ENCODE peak calls at places on chromosomes 2 and 18, in nine cellular contexts. V is H54; L is astrocyte of the hippocampus; K is stimulated activated CD4-positive, alpha-beta T cell treated with anti-CD3 and anti-CD28 coated beads, Interleukin-4, amount 100 ng/mL, for 4 hours; G is chondrocyte; X is NCI-H1436; U is NCI-H446 treated with DMSO at 0.1 percent for 48 hours; T is skeletal muscle cell; E is esophagus muscularis mucosa. B is an unnamed sample.

GRCh38 chr2:238640486-238640885 is 207.4 kb upstream of the TWIST2 start:
- DNase-seq in V (no peak), L (no peak), K (no peak), G (no peak), X (no peak), U (no peak), T (no peak), E (peak), B (no peak)

GRCh38 chr18:23994361-23994902 is 20.1 kb upstream of the TTC39C start:
- DNase-seq in V (peak), L (peak), K (no peak), G (no peak), X (peak), U (no peak), T (peak), E (no peak), B (peak)

GRCh38 chr2:12827721-12828120 is 111.0 kb downstream of the TRIB2 start:
- DNase-seq in V (no peak), L (no peak), K (no peak), G (no peak), X (no peak), U (no peak), T (no peak), E (no peak), B (no peak)

GRCh38 chr18:709771-710170 is 2.7 kb downstream of the ENOSF1 start:
- DNase-seq in V (no peak), L (no peak), K (no peak), G (no peak), X (no peak), U (no peak), T (no peak), E (no peak), B (no peak)

GRCh38 chr2:191436368-191437055 is 191.3 kb downstream of the MYO1B start:
- DNase-seq in V (no peak), L (no peak), K (no peak), G (no peak), X (no peak), U (no peak), T (no peak), E (no peak), B (no peak)

GRCh38 chr2:11145350-11145749 is 9.9 kb upstream of the SLC66A3 start:
- DNase-seq in V (no peak), L (no peak), K (no peak), G (no peak), X (no peak), U (no peak), T (no peak), E (no peak), B (no peak)

GRCh38 chr18:3544537-3544936 is 94.6 kb downstream of the TGIF1 start:
- DNase-seq in V (no peak), L (no peak), K (no peak), G (no peak), X (no peak), U (no peak), T (no peak), E (no peak), B (no peak)

GRCh38 chr2:119810039-119810630 is 50.4 kb downstream of the PTPN4 start:
- DNase-seq in V (no peak), L (no peak), K (no peak), G (no peak), X (no peak), U (no peak), T (no peak), E (no peak), B (peak)

GRCh38 chr2:96860065-96861029 is 2.5 kb upstream of the ANKRD39 start:
- DNase-seq in V (no peak), L (no peak), K (peak), G (no peak), X (no peak), U (no peak), T (no peak), E (no peak), B (peak)

GRCh38 chr18:62339106-62339988 is 14.2 kb downstream of the TNFRSF11A start:
- DNase-seq in V (peak), L (peak), K (no peak), G (no peak), X (no peak), U (no peak), T (peak), E (no peak), B (no peak)

GRCh38 chr2:126778561-126779285 is 120.0 kb upstream of the TEX51 start:
- DNase-seq in V (no peak), L (no peak), K (no peak), G (no peak), X (no peak), U (no peak), T (no peak), E (no peak), B (no peak)

GRCh38 chr2:231671617-231672350 is 36.5 kb upstream of the PTMA start:
- DNase-seq in V (no peak), L (no peak), K (no peak), G (no peak), X (no peak), U (no peak), T (no peak), E (no peak), B (peak)

GRCh38 chr2:120740375-120740764 is 4.7 kb downstream of the GLI2 start:
- DNase-seq in V (no peak), L (no peak), K (no peak), G (no peak), X (no peak), U (no peak), T (no peak), E (no peak), B (no peak)

GRCh38 chr18:12346240-12346565 is 30.8 kb downstream of the AFG3L2 start:
- DNase-seq in V (no peak), L (no peak), K (no peak), G (no peak), X (no peak), U (no peak), T (no peak), E (no peak), B (no peak)

GRCh38 chr2:46697830-46698323 is 217.7 kb downstream of the MCFD2 start:
- DNase-seq in V (no peak), L (no peak), K (no peak), G (no peak), X (no peak), U (no peak), T (no peak), E (no peak), B (no peak)

GRCh38 chr2:89763581-89764485 is 1072.4 kb downstream of the RPIA start:
- DNase-seq in V (no peak), L (no peak), K (no peak), G (peak), X (no peak), U (no peak), T (no peak), E (no peak), B (peak)

GRCh38 chr18:2538844-2539243 is 32.5 kb downstream of the METTL4 start:
- DNase-seq in V (no peak), L (no peak), K (no peak), G (no peak), X (no peak), U (no peak), T (no peak), E (no peak), B (no peak)

GRCh38 chr2:225429718-225430117 is 30.2 kb downstream of the NYAP2 start:
- DNase-seq in V (no peak), L (peak), K (no peak), G (no peak), X (peak), U (peak), T (no peak), E (no peak), B (no peak)

GRCh38 chr2:111050701-111051376 is 69.9 kb upstream of the BCL2L11 start:
- DNase-seq in V (no peak), L (no peak), K (no peak), G (no peak), X (no peak), U (no peak), T (no peak), E (peak), B (peak)

GRCh38 chr2:101330253-101330921 is 21.9 kb upstream of the RNF149 start:
- DNase-seq in V (no peak), L (peak), K (peak), G (no peak), X (no peak), U (no peak), T (no peak), E (no peak), B (no peak)

GRCh38 chr2:150480971-150481830 is 6.3 kb downstream of the RND3 start:
- DNase-seq in V (no peak), L (no peak), K (no peak), G (no peak), X (no peak), U (no peak), T (no peak), E (no peak), B (no peak)

GRCh38 chr2:105809099-105809473 is 64.4 kb downstream of the NCK2 start:
- DNase-seq in V (no peak), L (no peak), K (no peak), G (no peak), X (no peak), U (no peak), T (no peak), E (peak), B (no peak)

GRCh38 chr2:11377915-11378649 is 33.6 kb upstream of the ROCK2 start:
- DNase-seq in V (no peak), L (no peak), K (no peak), G (no peak), X (no peak), U (no peak), T (no peak), E (no peak), B (no peak)

GRCh38 chr2:237222178-237222577 is 136.5 kb downstream of the COPS8 start:
- DNase-seq in V (no peak), L (peak), K (no peak), G (no peak), X (no peak), U (no peak), T (peak), E (no peak), B (no peak)

GRCh38 chr2:42834161-42834560 is 41.8 kb upstream of the HAAO start:
- DNase-seq in V (no peak), L (no peak), K (no peak), G (no peak), X (no peak), U (no peak), T (no peak), E (no peak), B (no peak)

GRCh38 chr2:64562148-64562784 is 38.1 kb downstream of the AFTPH start:
- DNase-seq in V (no peak), L (peak), K (no peak), G (no peak), X (no peak), U (no peak), T (no peak), E (no peak), B (no peak)

GRCh38 chr2:174439950-174440349 is 44.4 kb downstream of the SCRN3 start:
- DNase-seq in V (no peak), L (peak), K (no peak), G (no peak), X (no peak), U (no peak), T (no peak), E (no peak), B (no peak)

GRCh38 chr2:172836386-172837200 is 100.9 kb downstream of the RAPGEF4 start:
- DNase-seq in V (peak), L (peak), K (no peak), G (no peak), X (peak), U (no peak), T (peak), E (no peak), B (no peak)

GRCh38 chr2:68412127-68412819 is 47.2 kb downstream of the PLEK start:
- DNase-seq in V (no peak), L (no peak), K (no peak), G (no peak), X (no peak), U (no peak), T (no peak), E (no peak), B (no peak)

GRCh38 chr2:10221443-10221842 is 81.3 kb upstream of the HPCAL1 start:
- DNase-seq in V (no peak), L (no peak), K (no peak), G (peak), X (no peak), U (no peak), T (no peak), E (no peak), B (no peak)

GRCh38 chr18:4125246-4125938 is 329.7 kb downstream of the DLGAP1 start:
- DNase-seq in V (no peak), L (peak), K (no peak), G (no peak), X (no peak), U (peak), T (peak), E (no peak), B (no peak)

GRCh38 chr2:108268001-108268400 is 20.7 kb upstream of the SULT1C2 start:
- DNase-seq in V (no peak), L (peak), K (no peak), G (no peak), X (no peak), U (no peak), T (peak), E (no peak), B (peak)

GRCh38 chr2:3320910-3321605 is 56.6 kb downstream of the EIPR1 start:
- DNase-seq in V (no peak), L (peak), K (no peak), G (peak), X (no peak), U (no peak), T (no peak), E (no peak), B (peak)

GRCh38 chr2:100200985-100201384 is 58.6 kb upstream of the AFF3 start:
- DNase-seq in V (no peak), L (no peak), K (no peak), G (no peak), X (no peak), U (no peak), T (no peak), E (no peak), B (peak)

GRCh38 chr2:37324786-37325624 is at the start of gene PRKD3:
- DNase-seq in V (peak), L (peak), K (peak), G (peak), X (peak), U (peak), T (no peak), E (peak), B (peak)

GRCh38 chr2:139790807-139791206 is 1010.6 kb upstream of the NXPH2 start:
- DNase-seq in V (no peak), L (peak), K (no peak), G (no peak), X (peak), U (peak), T (peak), E (no peak), B (no peak)

GRCh38 chr2:3411103-3411502 is 31.6 kb downstream of the TRAPPC12 start:
- DNase-seq in V (no peak), L (no peak), K (no peak), G (no peak), X (no peak), U (no peak), T (no peak), E (no peak), B (no peak)

GRCh38 chr2:236862961-236863728 is 222.5 kb upstream of the COPS8 start:
- DNase-seq in V (no peak), L (peak), K (no peak), G (no peak), X (no peak), U (no peak), T (peak), E (peak), B (peak)